ENCODE peak calls at places on chromosomes 4 and X, in four cellular contexts. W, R, D and T are unnamed samples.
A peak's percentile ranks its signal among the peaks of the same experiment; 100 is the strongest.

GRCh38 chr4:1174941-1175634 is 2.7 kb upstream of the SPON2 start:
- DNase-seq in W (no peak), R (no peak), D (no peak), T (no peak)

GRCh38 chr4:141158219-141158618 is 24.9 kb upstream of the RNF150 start:
- DNase-seq in D (no peak), R (no peak), W (no peak), T (no peak)

GRCh38 chr4:23305026-23305425 is 584.8 kb downstream of the PPARGC1A start:
- DNase-seq in D (no peak), R (no peak), W (no peak), T (no peak)

GRCh38 chr4:18022572-18023039 is 1.1 kb upstream of the LCORL start:
- DNase-seq in R (no peak), D (no peak), W (no peak), T (no peak)

GRCh38 chr4:2731907-2732314 is 24.2 kb downstream of the TNIP2 start:
- DNase-seq in W (peak; percentile 51), D (no peak), R (no peak), T (no peak)

GRCh38 chr4:6788123-6788522 is 5.6 kb downstream of the KIAA0232 start:
- DNase-seq in W (no peak), D (no peak), R (no peak), T (peak; percentile 45)

GRCh38 chrX:38732866-38733265 is 68.4 kb upstream of the MID1IP1 start:
- DNase-seq in W (no peak), D (no peak), R (no peak), T (no peak)

GRCh38 chrX:153725039-153725831 is 579 bp downstream of the ABCD1 start:
- DNase-seq in W (peak; percentile 65), R (no peak), D (no peak), T (no peak)

GRCh38 chr4:63123441-63123840 is 1285.8 kb downstream of the TECRL start:
- DNase-seq in W (no peak), D (no peak), R (no peak), T (no peak)

GRCh38 chr4:123556526-123556925 is 159.9 kb downstream of the SPRY1 start:
- DNase-seq in D (no peak), W (no peak), R (no peak), T (no peak)

GRCh38 chr4:6693274-6694176 is at the start of gene S100P:
- DNase-seq in D (no peak), W (no peak), R (no peak), T (no peak)

GRCh38 chr4:41622816-41623215 is 84.9 kb downstream of the LIMCH1 start:
- DNase-seq in D (no peak), W (no peak), R (no peak), T (no peak)

GRCh38 chr4:138892483-138893386 is 122.8 kb upstream of the NOCT start:
- DNase-seq in W (no peak), R (no peak), D (no peak), T (no peak)

GRCh38 chr4:76588268-76588667 is 153.2 kb downstream of the SHROOM3 start:
- DNase-seq in D (no peak), W (no peak), R (no peak), T (no peak)

GRCh38 chr4:78369691-78370090 is 181.9 kb upstream of the ANXA3 start:
- DNase-seq in W (no peak), D (no peak), R (no peak), T (no peak)

GRCh38 chr4:1310031-1310795 is 20.5 kb downstream of the MAEA start:
- DNase-seq in W (peak; percentile 35), D (no peak), R (no peak), T (no peak)

GRCh38 chr4:149017022-149017734 is 575.0 kb upstream of the NR3C2 start:
- DNase-seq in W (no peak), D (no peak), R (no peak), T (no peak)

GRCh38 chr4:83387922-83388676 is 53.5 kb upstream of the HPSE start:
- DNase-seq in R (no peak), D (no peak), W (no peak), T (no peak)

GRCh38 chr4:10109995-10110670 is 6.5 kb downstream of the WDR1 start:
- DNase-seq in W (no peak), D (no peak), R (no peak), T (no peak)

GRCh38 chrX:112636288-112636687 is 43.5 kb downstream of the LHFPL1 start:
- DNase-seq in W (no peak), R (no peak), D (no peak), T (no peak)

GRCh38 chr4:139630991-139631390 is 34.6 kb upstream of the MGST2 start:
- DNase-seq in D (no peak), R (no peak), W (no peak), T (no peak)

GRCh38 chrX:108270280-108270679 is 167.9 kb downstream of the COL4A6 start:
- DNase-seq in W (no peak), R (no peak), D (no peak), T (no peak)

GRCh38 chr4:99811117-99811516 is 5.5 kb upstream of the DAPP1 start:
- DNase-seq in R (no peak), D (no peak), W (no peak), T (no peak)

GRCh38 chr4:122086338-122086737 is 65.8 kb upstream of the BLTP1 start:
- DNase-seq in W (no peak), D (no peak), R (no peak), T (no peak)

GRCh38 chr4:28350485-28350884 is 1489.8 kb downstream of the STIM2 start:
- DNase-seq in W (no peak), R (no peak), D (no peak), T (no peak)

GRCh38 chr4:25770844-25771243 is 91.9 kb downstream of the SEL1L3 start:
- DNase-seq in R (no peak), W (no peak), D (no peak), T (no peak)

GRCh38 chr4:42330291-42330690 is 67.0 kb upstream of the SHISA3 start:
- DNase-seq in D (no peak), W (no peak), R (no peak), T (no peak)

GRCh38 chr4:182826391-182826790 is 90.8 kb downstream of the DCTD start:
- DNase-seq in R (no peak), W (peak; percentile 47), D (no peak), T (no peak)

GRCh38 chr4:110631582-110632505 is 9.0 kb upstream of the PITX2 start:
- DNase-seq in W (peak; percentile 83), D (no peak), R (no peak), T (peak; percentile 72)

GRCh38 chr4:13169731-13170130 is 314.4 kb downstream of the RAB28 start:
- DNase-seq in W (no peak), D (no peak), R (no peak), T (no peak)

GRCh38 chrX:80806557-80806956 is 3.1 kb downstream of the BRWD3 start:
- DNase-seq in D (no peak), W (no peak), R (no peak), T (no peak)